ENCODE peak calls at places on chromosome 19, in nine cellular contexts. B is GM19239; R is BJ; M is activated CD4-positive, alpha-beta T cell treated with anti-CD3 and anti-CD28 coated beads for 24 hours; O is NCI-H510A treated with DMSO at 0.1 percent for 48 hours; T is Caki2; A is NCI-H2171 treated with DMSO at 0.1 percent for 48 hours; Y is right lobe of liver; W is astrocyte of the spinal cord. X is an unnamed sample.

GRCh38 chr19:30870861-30871260 is 478.4 kb downstream of the TSHZ3 start:
- DNase-seq in B (no peak), R (no peak), M (no peak), O (no peak), T (no peak), A (peak), Y (no peak), W (no peak), X (no peak)

GRCh38 chr19:41734585-41734984 is 20.7 kb upstream of the CEACAM6 start:
- DNase-seq in B (no peak), R (no peak), M (no peak), O (peak), T (no peak), A (no peak), Y (no peak), W (no peak), X (no peak)

GRCh38 chr19:3506384-3507340 is 551 bp downstream of the FZR1 start:
- DNase-seq in B (peak), R (no peak), M (no peak), O (no peak), T (no peak), A (no peak), Y (peak), W (no peak), X (no peak)

GRCh38 chr19:3507371-3508120 is 1.4 kb downstream of the FZR1 start:
- DNase-seq in B (no peak), R (no peak), M (no peak), O (no peak), T (no peak), A (no peak), Y (no peak), W (no peak), X (no peak)

GRCh38 chr19:41322451-41322850 is 12.5 kb downstream of the CCDC97 start:
- DNase-seq in B (no peak), R (no peak), M (no peak), O (no peak), T (no peak), A (no peak), Y (no peak), W (no peak), X (no peak)

GRCh38 chr19:53634768-53635167 is 3.0 kb downstream of the DPRX start:
- DNase-seq in B (no peak), R (no peak), M (no peak), O (no peak), T (no peak), A (no peak), Y (no peak), W (no peak), X (no peak)

GRCh38 chr19:12783849-12784393 is 7.4 kb upstream of the JUNB start:
- DNase-seq in B (no peak), R (no peak), M (no peak), O (no peak), T (peak), A (no peak), Y (peak), W (no peak), X (no peak)

GRCh38 chr19:51079486-51080110 is 3.1 kb downstream of the KLK14 start:
- DNase-seq in B (no peak), R (no peak), M (no peak), O (no peak), T (no peak), A (peak), Y (no peak), W (no peak), X (no peak)

GRCh38 chr19:811511-812048 is 10.2 kb downstream of the PLPPR3 start:
- DNase-seq in B (no peak), R (no peak), M (no peak), O (no peak), T (no peak), A (no peak), Y (no peak), W (no peak), X (peak)

GRCh38 chr19:6464070-6464873 is at the start of gene CRB3:
- DNase-seq in B (no peak), R (no peak), M (no peak), O (peak), T (peak), A (peak), Y (peak), W (no peak), X (peak)

GRCh38 chr19:29098863-29099481 is 114.0 kb downstream of the UQCRFS1 start:
- DNase-seq in B (no peak), R (peak), M (no peak), O (no peak), T (peak), A (no peak), Y (no peak), W (no peak), X (no peak)

GRCh38 chr19:49690656-49691242 is at the start of gene CPT1C:
- DNase-seq in B (no peak), R (no peak), M (no peak), O (peak), T (no peak), A (peak), Y (no peak), W (peak), X (peak)

GRCh38 chr19:47663435-47663910 is 49.7 kb upstream of the EHD2 start:
- DNase-seq in B (no peak), R (peak), M (no peak), O (no peak), T (no peak), A (no peak), Y (no peak), W (peak), X (no peak)

GRCh38 chr19:38425810-38426466 is at the start of gene RASGRP4:
- DNase-seq in B (no peak), R (no peak), M (peak), O (no peak), T (no peak), A (no peak), Y (peak), W (no peak), X (peak)

GRCh38 chr19:10471909-10472308 is 31.2 kb downstream of the KEAP1 start:
- DNase-seq in B (no peak), R (no peak), M (no peak), O (peak), T (no peak), A (peak), Y (no peak), W (peak), X (no peak)

GRCh38 chr19:40341601-40342482 is 6.4 kb downstream of the C19orf47 start:
- DNase-seq in B (no peak), R (no peak), M (no peak), O (no peak), T (no peak), A (no peak), Y (no peak), W (no peak), X (no peak)

GRCh38 chr19:50238043-50238442 is 34.6 kb downstream of the MYH14 start:
- DNase-seq in B (no peak), R (no peak), M (no peak), O (no peak), T (no peak), A (no peak), Y (no peak), W (no peak), X (no peak)

GRCh38 chr19:12767666-12768065 is 7.7 kb downstream of the HOOK2 start:
- DNase-seq in B (no peak), R (no peak), M (no peak), O (no peak), T (no peak), A (no peak), Y (no peak), W (no peak), X (no peak)

GRCh38 chr19:2888739-2889224 is 11.9 kb upstream of the ZNF57 start:
- DNase-seq in B (no peak), R (no peak), M (no peak), O (no peak), T (no peak), A (no peak), Y (no peak), W (no peak), X (no peak)

GRCh38 chr19:424546-424945 is 15.6 kb upstream of the C2CD4C start:
- DNase-seq in B (no peak), R (no peak), M (no peak), O (no peak), T (no peak), A (no peak), Y (no peak), W (no peak), X (no peak)

GRCh38 chr19:1125601-1126533 is 22.1 kb downstream of the GPX4 start:
- DNase-seq in B (no peak), R (no peak), M (no peak), O (no peak), T (no peak), A (no peak), Y (no peak), W (peak), X (no peak)

GRCh38 chr19:31149306-31149975 is 199.8 kb downstream of the TSHZ3 start:
- DNase-seq in B (no peak), R (no peak), M (no peak), O (no peak), T (no peak), A (peak), Y (no peak), W (no peak), X (no peak)

GRCh38 chr19:927044-927706 is 1.3 kb downstream of the ARID3A start:
- DNase-seq in B (no peak), R (no peak), M (no peak), O (no peak), T (no peak), A (no peak), Y (peak), W (no peak), X (peak)

GRCh38 chr19:38736036-38736412 is 8.2 kb downstream of the CAPN12 start:
- DNase-seq in B (peak), R (no peak), M (no peak), O (no peak), T (no peak), A (no peak), Y (peak), W (no peak), X (peak)

GRCh38 chr19:45352914-45353796 is 12.6 kb downstream of the KLC3 start:
- DNase-seq in B (no peak), R (no peak), M (no peak), O (no peak), T (no peak), A (no peak), Y (no peak), W (no peak), X (peak)

X was measured in iPS-NIHi11.